ENCODE peak calls at places on chromosomes 6 and 20, in five cellular contexts. L is neural progenitor cell, P is thyroid gland, T is cardiac muscle cell, D is transverse colon. W is an unnamed sample.

GRCh38 chr20:47735412-47736400 is 49.6 kb downstream of the SULF2 start:
- DNase-seq in L (no peak), P (no peak), T (no peak), D (no peak), W (no peak)

GRCh38 chr20:63553933-63554290 is at the start of gene FNDC11:
- DNase-seq in L (peak), P (peak), T (peak), D (peak), W (peak)

GRCh38 chr6:90993771-90994170 is 406.9 kb upstream of the MAP3K7 start:
- DNase-seq in L (no peak), P (no peak), T (no peak), D (no peak), W (no peak)

GRCh38 chr6:148465654-148466053 is 123.0 kb downstream of the SASH1 start:
- DNase-seq in L (no peak), P (peak), T (no peak), D (no peak), W (no peak)

GRCh38 chr6:25456249-25456648 is 177.1 kb downstream of the CARMIL1 start:
- DNase-seq in L (no peak), P (no peak), T (no peak), D (no peak), W (no peak)

GRCh38 chr6:137878810-137879285 is 11.8 kb downstream of the TNFAIP3 start:
- DNase-seq in L (peak), P (peak), T (peak), D (no peak), W (no peak)

GRCh38 chr6:90691823-90692222 is 105.0 kb upstream of the MAP3K7 start:
- DNase-seq in L (no peak), P (no peak), T (no peak), D (no peak), W (no peak)

GRCh38 chr6:12635813-12636212 is 80.8 kb upstream of the PHACTR1 start:
- DNase-seq in L (no peak), P (no peak), T (peak), D (no peak), W (no peak)

GRCh38 chr20:57224641-57225138 is 41.8 kb downstream of the BMP7 start:
- DNase-seq in L (peak), P (no peak), T (no peak), D (no peak), W (peak)

GRCh38 chr6:73610444-73611275 is 43.1 kb downstream of the SLC17A5 start:
- DNase-seq in L (peak), P (no peak), T (peak), D (no peak), W (no peak)

GRCh38 chr6:159042824-159043181 is 2.0 kb downstream of the TAGAP start:
- DNase-seq in L (no peak), P (no peak), T (no peak), D (no peak), W (no peak)

GRCh38 chr6:159042003-159042823 is 2.6 kb downstream of the TAGAP start:
- DNase-seq in L (peak), P (peak), T (peak), D (peak), W (peak)

GRCh38 chr6:159044899-159045727 is at the start of gene TAGAP:
- DNase-seq in L (no peak), P (peak), T (no peak), D (peak), W (no peak)

GRCh38 chr6:159043236-159043635 is 1.6 kb downstream of the TAGAP start:
- DNase-seq in L (no peak), P (no peak), T (no peak), D (no peak), W (no peak)

GRCh38 chr6:159043986-159044385 is 805 bp downstream of the TAGAP start:
- DNase-seq in L (no peak), P (no peak), T (no peak), D (no peak), W (no peak)
- H3K4me3 ChIP-seq in L (no peak), P (no peak), T (no peak), D (peak), W (no peak)

GRCh38 chr20:32972181-32973076 is 31.8 kb downstream of the SUN5 start:
- DNase-seq in L (no peak), P (no peak), T (no peak), D (peak), W (no peak)
- H3K27ac ChIP-seq in L (peak), P (no peak), T (peak), D (no peak), W (peak)

GRCh38 chr6:41663558-41663957 is 25.3 kb downstream of the MDFI start:
- DNase-seq in L (peak), P (no peak), T (no peak), D (no peak), W (no peak)
- H3K4me3 ChIP-seq in L (no peak), P (no peak), T (no peak), D (no peak), W (no peak)

GRCh38 chr20:34334654-34335407 is 28.2 kb upstream of the ITCH start:
- DNase-seq in L (no peak), P (no peak), T (no peak), D (no peak), W (no peak)
- H3K27ac ChIP-seq in L (no peak), P (no peak), T (no peak), D (no peak), W (no peak)

DNA sequence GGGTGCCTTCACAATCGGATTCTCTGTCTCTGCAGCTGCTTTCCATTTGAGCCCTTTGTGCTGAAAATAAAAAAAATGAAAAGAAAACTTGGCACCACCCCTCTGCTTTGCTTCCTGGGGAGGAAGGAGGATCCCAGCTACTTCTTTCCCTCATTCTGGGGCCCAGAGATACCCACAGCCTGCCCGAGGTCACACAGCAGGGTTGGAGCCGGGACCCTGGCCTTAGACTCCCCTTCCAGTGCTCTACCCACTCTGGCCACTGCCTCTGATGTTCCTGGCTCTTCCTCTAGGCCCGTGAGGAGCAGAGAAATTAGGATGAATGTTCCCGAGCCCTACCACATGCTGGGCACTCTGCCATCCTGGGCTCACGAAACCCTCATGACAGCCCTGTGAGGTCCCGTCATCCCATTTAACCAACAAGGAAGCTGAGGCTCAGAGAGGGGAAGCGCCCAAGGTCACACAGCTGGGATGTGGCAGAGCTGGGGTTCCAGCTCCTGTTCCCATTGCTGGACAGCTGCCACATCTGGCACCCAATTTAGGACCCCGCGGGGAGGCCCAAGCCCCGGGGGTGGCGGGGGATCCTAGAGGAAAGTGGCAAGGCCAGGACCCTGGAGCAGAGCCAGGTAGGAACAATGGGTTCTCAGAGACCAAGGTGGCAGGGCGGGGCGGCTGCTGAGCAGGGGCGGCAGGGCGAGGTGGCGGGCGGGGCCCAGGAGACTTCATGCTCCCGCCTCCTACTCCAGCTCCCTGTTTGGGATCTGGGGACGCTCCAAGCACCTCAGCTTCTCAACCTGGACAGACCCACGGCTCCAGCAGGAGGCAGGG is 76.6 kb downstream of the CEBPB start:
- DNase-seq in L (peak), P (peak), T (no peak), D (peak), W (no peak)
- H3K4me3 ChIP-seq in L (no peak), P (no peak), T (no peak), D (no peak), W (no peak)

DNA sequence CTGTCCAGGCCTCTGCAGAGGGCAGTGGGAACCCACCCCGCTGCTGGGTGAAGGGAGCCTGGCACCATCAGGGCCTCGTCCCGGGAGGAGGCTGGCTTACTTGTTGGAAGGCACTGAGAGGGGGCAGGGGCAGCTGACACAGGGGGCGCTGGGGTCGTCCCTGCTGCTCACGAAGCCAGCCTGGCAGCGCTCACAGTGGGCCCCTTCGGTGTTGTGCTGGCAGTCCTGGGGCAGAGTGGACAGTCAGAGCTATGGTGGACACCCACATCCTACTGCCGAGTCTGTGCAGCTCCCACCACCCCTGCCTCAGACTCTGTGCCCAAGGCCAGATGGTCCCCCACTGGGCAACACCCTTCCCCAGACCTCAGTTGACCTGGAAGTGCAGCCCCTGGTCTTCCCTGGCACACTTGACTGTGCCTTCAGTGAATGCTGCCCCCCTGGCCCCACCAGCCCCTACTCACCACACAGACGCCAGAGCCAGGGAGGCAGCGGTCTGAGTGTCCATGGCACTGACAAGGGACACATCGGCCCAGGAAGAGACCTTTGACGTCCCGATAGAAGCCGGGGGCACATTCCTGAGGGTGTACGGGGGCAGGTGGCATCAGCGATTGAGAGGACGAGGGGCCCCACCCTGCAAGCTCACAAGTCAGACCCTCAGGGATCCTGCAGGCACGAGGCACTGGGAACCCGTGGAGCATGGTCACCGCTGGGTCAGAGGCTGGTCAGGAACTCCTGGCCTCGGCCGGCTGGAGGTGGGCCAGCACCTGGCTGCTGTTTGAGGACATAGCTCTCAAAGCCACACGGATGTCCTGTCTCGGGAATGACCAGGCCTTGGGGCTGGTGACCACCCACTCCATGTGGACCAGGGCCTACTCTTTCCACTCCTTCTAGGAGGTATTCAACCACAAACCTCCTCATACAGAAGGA is 21.4 kb downstream of the ADRM1 start:
- DNase-seq in L (no peak), P (no peak), T (no peak), D (no peak), W (no peak)
- H3K27ac ChIP-seq in L (no peak), P (no peak), T (no peak), D (no peak), W (no peak)

GRCh38 chr6:34074064-34074739 is 71.7 kb downstream of the GRM4 start:
- DNase-seq in L (peak), P (no peak), T (no peak), D (no peak), W (peak)
- H3K4me3 ChIP-seq in L (no peak), P (no peak), T (no peak), D (no peak), W (no peak)

DNA sequence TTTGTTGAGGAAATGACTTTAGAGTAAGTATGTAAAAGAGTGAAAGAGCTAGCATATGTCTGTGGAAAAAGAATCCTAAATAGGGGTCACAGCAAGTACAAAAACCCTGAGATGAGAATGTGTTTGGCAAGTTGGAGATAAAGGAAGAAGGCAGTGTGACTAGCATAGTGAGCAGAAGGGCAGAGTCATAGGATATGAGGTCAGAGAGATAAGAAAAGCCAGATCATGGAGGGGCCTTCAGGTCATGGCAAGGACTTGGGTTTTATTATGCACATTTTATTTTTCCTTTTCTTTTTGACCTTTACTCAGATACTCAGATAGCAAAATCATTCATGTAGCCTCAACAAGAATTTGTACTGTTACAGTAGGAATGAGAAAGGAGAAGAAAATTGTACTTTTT is 138.0 kb downstream of the GJA1 start:
- DNase-seq in L (no peak), P (no peak), T (no peak), D (no peak), W (no peak)
- H3K27ac ChIP-seq in L (no peak), P (no peak), T (no peak), D (no peak), W (no peak)

GRCh38 chr6:161434331-161434730 is 160.5 kb upstream of the AGPAT4 start:
- DNase-seq in L (no peak), P (no peak), T (no peak), D (no peak), W (no peak)

GRCh38 chr6:161436106-161436876 is 162.4 kb upstream of the AGPAT4 start:
- DNase-seq in L (no peak), P (no peak), T (no peak), D (no peak), W (no peak)

GRCh38 chr6:161434921-161435411 is 161.1 kb upstream of the AGPAT4 start:
- DNase-seq in L (peak), P (no peak), T (no peak), D (no peak), W (no peak)

GRCh38 chr6:161437851-161438250 is 164.0 kb upstream of the AGPAT4 start:
- DNase-seq in L (no peak), P (no peak), T (no peak), D (no peak), W (no peak)

GRCh38 chr6:161435426-161436065 is 161.7 kb upstream of the AGPAT4 start:
- DNase-seq in L (no peak), P (no peak), T (no peak), D (no peak), W (no peak)
- H3K4me3 ChIP-seq in L (no peak), P (no peak), T (no peak), D (no peak), W (no peak)

W was measured in WERI-Rb-1.